ENCODE peak calls at places on chromosome X, in six cellular contexts. K is GM23248, S is SK-N-SH, W is PC-3, X is HCT116, C is neural progenitor cell. U is an unnamed sample.

GRCh38 chrX:100085851-100086250 is 324.2 kb downstream of the PCDH19 start:
- DNase-seq in K (peak; percentile 50), S (no peak), W (no peak), X (no peak), C (no peak), U (no peak)

GRCh38 chrX:105552395-105552794 is 269.9 kb upstream of the NRK start:
- DNase-seq in K (no peak), S (no peak), W (peak; percentile 88), X (no peak), C (no peak), U (no peak)

GRCh38 chrX:3757510-3758025 is 44.1 kb upstream of the PRKX start:
- DNase-seq in K (no peak), S (no peak), W (no peak), X (no peak), C (no peak), U (no peak)

GRCh38 chrX:44306336-44306735 is 37.1 kb downstream of the EFHC2 start:
- DNase-seq in K (no peak), S (no peak), W (peak; percentile 95), X (no peak), C (no peak), U (no peak)

GRCh38 chrX:142266417-142266816 is 61.3 kb upstream of the MAGEC2 start:
- DNase-seq in K (no peak), S (no peak), W (no peak), X (no peak), C (no peak), U (no peak)

GRCh38 chrX:146907391-146908240 is 93.1 kb upstream of the CXorf51A start:
- DNase-seq in K (peak; percentile 0), S (no peak), W (no peak), X (no peak), C (peak; percentile 1), U (no peak)

GRCh38 chrX:48468247-48468671 is 1.8 kb downstream of the SLC38A5 start:
- DNase-seq in K (peak; percentile 54), S (no peak), W (no peak), X (no peak), C (peak; percentile 14), U (peak; percentile 53)

GRCh38 chrX:27336466-27337091 is 126.6 kb downstream of the PPP4R3C start:
- DNase-seq in K (peak; percentile 34), S (peak; percentile 37), W (peak; percentile 60), X (peak; percentile 3), C (peak; percentile 40), U (peak; percentile 50)

GRCh38 chrX:8579602-8580001 is 115.0 kb downstream of the VCX3B start:
- DNase-seq in K (no peak), S (no peak), W (peak; percentile 10), X (no peak), C (peak; percentile 2), U (no peak)

GRCh38 chrX:13488706-13489105 is 80.7 kb upstream of the EGFL6 start:
- DNase-seq in K (peak; percentile 3), S (no peak), W (no peak), X (no peak), C (no peak), U (no peak)
- H3K9ac ChIP-seq in K (peak overlapping the region; percentile 78), S (peak overlapping the region; percentile 69), W (peak overlapping the region; percentile 18), X (no peak overlapping the region), C (no peak overlapping the region), U (no peak overlapping the region)

DNA sequence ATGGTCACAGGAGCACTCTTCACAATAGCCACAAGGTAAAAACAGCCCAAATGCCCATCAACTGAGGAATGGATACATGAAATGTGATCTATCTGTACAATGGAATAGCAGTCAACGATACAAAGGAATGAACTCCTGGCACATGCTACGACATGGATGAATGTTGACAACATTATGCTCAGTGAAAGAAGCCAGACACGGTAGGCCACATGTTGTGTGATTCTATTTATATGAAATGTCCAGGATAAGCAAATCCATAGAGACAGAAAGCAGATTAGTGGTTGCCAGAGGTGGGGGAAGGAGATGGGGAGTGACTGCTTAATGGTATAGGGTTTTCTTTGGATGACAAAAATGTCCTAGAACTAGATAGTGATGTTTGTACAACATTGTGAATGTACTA is 58.7 kb upstream of the GPM6B start:
- DNase-seq in K (no peak), S (no peak), W (no peak), X (no peak), C (no peak), U (no peak)
- TF ChIP-seq EZH2phosphoT487 in K (no peak), S (no peak), W (no peak), X (no peak), C (no peak), U (no peak)

GRCh38 chrX:111119341-111119740 is 23.4 kb downstream of the PAK3 start:
- DNase-seq in K (no peak), S (no peak), W (no peak), X (no peak), C (no peak), U (no peak)

GRCh38 chrX:111123606-111124179 is 27.7 kb downstream of the PAK3 start:
- DNase-seq in K (no peak), S (no peak), W (no peak), X (no peak), C (no peak), U (peak; percentile 7)

GRCh38 chrX:111127038-111127437 is 31.0 kb downstream of the PAK3 start:
- DNase-seq in K (no peak), S (no peak), W (no peak), X (no peak), C (no peak), U (no peak)

GRCh38 chrX:111124418-111124817 is 28.4 kb downstream of the PAK3 start:
- DNase-seq in K (no peak), S (no peak), W (no peak), X (no peak), C (no peak), U (peak; percentile 93)

DNA sequence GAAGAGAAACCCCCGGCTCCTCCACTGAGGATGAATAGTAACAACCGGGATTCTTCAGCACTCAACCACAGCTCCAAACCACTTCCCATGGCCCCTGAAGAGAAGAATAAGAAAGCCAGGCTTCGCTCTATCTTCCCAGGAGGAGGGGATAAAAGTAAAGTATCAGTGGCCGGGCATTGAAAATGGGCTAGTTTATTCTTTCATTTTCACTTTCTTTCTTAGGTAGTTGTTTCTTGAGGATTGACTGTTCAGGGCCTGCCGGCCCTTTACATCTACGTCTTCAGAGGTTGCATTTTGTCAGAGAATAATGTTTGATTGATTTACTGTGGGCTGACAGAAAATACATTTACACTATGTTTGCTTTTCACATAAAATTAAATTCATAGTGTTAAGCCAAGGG is 27.1 kb downstream of the PAK3 start:
- DNase-seq in K (no peak), S (no peak), W (no peak), X (no peak), C (no peak), U (peak; percentile 53)
- H2AFZ ChIP-seq in K (no peak overlapping the region), S (no peak overlapping the region), W (no peak overlapping the region), X (no peak overlapping the region), C (no peak overlapping the region), U (peak overlapping the region; percentile 93)

GRCh38 chrX:45667666-45668065 is 467.0 kb upstream of the DIPK2B start:
- DNase-seq in K (no peak), S (no peak), W (peak; percentile 47), X (peak; percentile 35), C (no peak), U (no peak)

GRCh38 chrX:45664727-45665290 is 464.1 kb upstream of the DIPK2B start:
- DNase-seq in K (no peak), S (no peak), W (no peak), X (no peak), C (no peak), U (no peak)

GRCh38 chrX:45668686-45669443 is 468.2 kb upstream of the DIPK2B start:
- DNase-seq in K (peak; percentile 94), S (no peak), W (peak; percentile 81), X (peak; percentile 78), C (no peak), U (no peak)

GRCh38 chrX:45669715-45670360 is 469.2 kb upstream of the DIPK2B start:
- DNase-seq in K (peak; percentile 5), S (no peak), W (no peak), X (no peak), C (no peak), U (no peak)
- H3K9ac ChIP-seq in K (peak overlapping the region; percentile 62), S (peak overlapping the region; percentile 35), W (no peak overlapping the region), X (peak overlapping the region; percentile 58), C (no peak overlapping the region), U (no peak overlapping the region)

GRCh38 chrX:70476166-70476933 is 31.7 kb downstream of the DLG3 start:
- DNase-seq in K (no peak), S (no peak), W (no peak), X (no peak), C (no peak), U (no peak)

GRCh38 chrX:70466968-70467367 is 22.3 kb downstream of the DLG3 start:
- DNase-seq in K (no peak), S (no peak), W (no peak), X (no peak), C (no peak), U (no peak)

GRCh38 chrX:70468709-70469108 is 24.1 kb downstream of the DLG3 start:
- DNase-seq in K (no peak), S (no peak), W (no peak), X (no peak), C (no peak), U (no peak)

GRCh38 chrX:70470850-70471289 is 26.2 kb downstream of the DLG3 start:
- DNase-seq in K (no peak), S (no peak), W (peak; percentile 57), X (no peak), C (no peak), U (peak; percentile 64)
- TF ChIP-seq EZH2phosphoT487 in K (no peak), S (no peak), W (no peak), X (no peak), C (no peak), U (no peak)

DNA sequence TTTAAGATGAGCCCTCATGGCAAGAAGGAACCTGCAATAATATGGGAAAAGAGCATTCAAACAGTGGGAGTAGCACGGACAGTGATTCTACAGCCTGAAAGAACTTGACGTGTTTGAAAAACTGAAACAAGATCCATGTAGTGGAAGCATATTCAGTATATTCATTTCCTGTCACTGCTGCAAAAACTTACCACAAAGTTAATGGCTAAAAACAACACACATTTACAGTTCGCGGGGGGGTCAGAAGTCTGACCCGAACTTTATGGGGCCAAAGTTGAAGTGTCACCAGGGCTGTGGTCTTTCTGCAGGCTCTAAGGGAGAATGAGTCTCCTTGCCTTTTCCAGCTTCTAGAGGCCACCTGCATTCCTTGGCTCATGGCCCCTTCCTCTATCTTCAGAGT is 52.6 kb upstream of the ARX start:
- DNase-seq in K (no peak), S (no peak), W (no peak), X (no peak), C (no peak), U (no peak)
- H2AFZ ChIP-seq in K (no peak overlapping the region), S (no peak overlapping the region), W (no peak overlapping the region), X (no peak overlapping the region), C (no peak overlapping the region), U (no peak overlapping the region)

GRCh38 chrX:136910565-136911040 is 30.1 kb upstream of the RBMX start:
- DNase-seq in K (peak; percentile 48), S (no peak), W (peak; percentile 2), X (no peak), C (no peak), U (no peak)
- H3K9ac ChIP-seq in K (peak overlapping the region; percentile 79), S (no peak overlapping the region), W (no peak overlapping the region), X (peak overlapping the region; percentile 75), C (no peak overlapping the region), U (no peak overlapping the region)

U was measured in MM.1S.